ENCODE peak calls at places on chromosomes 4 and X, in six cellular contexts. B, E, Q, W, A and G are unnamed samples.

GRCh38 chrX:53433651-53434639 is at the start of gene HSD17B10:
- DNase-seq in B (peak; percentile 82), E (peak; percentile 91), Q (peak; percentile 97), W (peak; percentile 85), A (peak; percentile 72), G (peak; percentile 92)

GRCh38 chr4:21366312-21366711 is 582.3 kb downstream of the KCNIP4 start:
- DNase-seq in B (no peak), E (no peak), Q (no peak), W (no peak), A (no peak), G (no peak)

GRCh38 chr4:176780995-176781738 is 11.6 kb downstream of the VEGFC start:
- DNase-seq in B (no peak), E (no peak), Q (no peak), W (no peak), A (no peak), G (no peak)

GRCh38 chr4:19455850-19456602 is 795.7 kb upstream of the SLIT2 start:
- DNase-seq in B (no peak), E (no peak), Q (no peak), W (no peak), A (no peak), G (no peak)

GRCh38 chr4:28686618-28687017 is 1826.0 kb downstream of the STIM2 start:
- DNase-seq in B (no peak), E (peak; percentile 24), Q (peak; percentile 66), W (no peak), A (peak; percentile 27), G (peak; percentile 26)

GRCh38 chr4:108168213-108168671 is 490 bp downstream of the LEF1 start:
- DNase-seq in B (no peak), E (no peak), Q (no peak), W (no peak), A (no peak), G (no peak)

GRCh38 chr4:132504438-132504837 is 644.7 kb upstream of the PCDH10 start:
- DNase-seq in B (no peak), E (no peak), Q (no peak), W (no peak), A (no peak), G (no peak)

GRCh38 chr4:71630783-71631182 is 153.1 kb downstream of the GC start:
- DNase-seq in B (no peak), E (no peak), Q (no peak), W (no peak), A (no peak), G (no peak)

GRCh38 chr4:146342600-146343192 is 128.4 kb downstream of the REELD1 start:
- DNase-seq in B (peak; percentile 16), E (peak; percentile 42), Q (no peak), W (no peak), A (peak; percentile 39), G (no peak)

GRCh38 chr4:74097631-74098550 is 1.1 kb downstream of the CXCL2 start:
- DNase-seq in B (no peak), E (no peak), Q (no peak), W (no peak), A (no peak), G (no peak)

GRCh38 chr4:94995684-94996394 is 238.1 kb downstream of the BMPR1B start:
- DNase-seq in B (no peak), E (no peak), Q (no peak), W (no peak), A (no peak), G (no peak)

GRCh38 chr4:27791640-27792039 is 931.0 kb downstream of the STIM2 start:
- DNase-seq in B (no peak), E (no peak), Q (no peak), W (no peak), A (peak; percentile 91), G (no peak)

GRCh38 chr4:66052426-66052825 is 382.1 kb upstream of the EPHA5 start:
- DNase-seq in B (no peak), E (no peak), Q (no peak), W (no peak), A (no peak), G (no peak)

GRCh38 chr4:98745372-98745771 is 87.0 kb upstream of the TSPAN5 start:
- DNase-seq in B (no peak), E (peak; percentile 10), Q (no peak), W (no peak), A (peak; percentile 16), G (peak; percentile 31)

GRCh38 chr4:181509073-181509472 is 734.1 kb upstream of the TENM3 start:
- DNase-seq in B (no peak), E (no peak), Q (no peak), W (no peak), A (no peak), G (no peak)

GRCh38 chr4:93199492-93199891 is 629.1 kb upstream of the ATOH1 start:
- DNase-seq in B (no peak), E (peak; percentile 4), Q (no peak), W (no peak), A (peak; percentile 6), G (peak; percentile 3)

GRCh38 chrX:55919367-55920221 is 202.0 kb downstream of the RRAGB start:
- DNase-seq in B (no peak), E (peak; percentile 68), Q (peak; percentile 81), W (no peak), A (no peak), G (no peak)

GRCh38 chr4:42416017-42416416 is 18.7 kb downstream of the SHISA3 start:
- DNase-seq in B (no peak), E (peak; percentile 7), Q (no peak), W (no peak), A (no peak), G (no peak)

GRCh38 chr4:634599-634985 is 9.2 kb downstream of the PDE6B start:
- DNase-seq in B (no peak), E (no peak), Q (peak; percentile 52), W (no peak), A (no peak), G (no peak)

GRCh38 chr4:42786350-42787070 is 106.0 kb upstream of the GRXCR1 start:
- DNase-seq in B (no peak), E (no peak), Q (no peak), W (no peak), A (no peak), G (no peak)

GRCh38 chrX:99301990-99302389 is 1108.1 kb downstream of the PCDH19 start:
- DNase-seq in B (no peak), E (peak; percentile 7), Q (no peak), W (no peak), A (no peak), G (peak; percentile 9)

GRCh38 chrX:69309074-69309792 is 144.0 kb upstream of the PJA1 start:
- DNase-seq in B (no peak), E (no peak), Q (peak; percentile 58), W (no peak), A (no peak), G (no peak)

GRCh38 chr4:15434086-15434485 is 6.3 kb downstream of the C1QTNF7 start:
- DNase-seq in B (no peak), E (no peak), Q (no peak), W (no peak), A (no peak), G (no peak)

GRCh38 chr4:174222266-174222872 is 61.1 kb downstream of the FBXO8 start:
- DNase-seq in B (no peak), E (peak; percentile 47), Q (no peak), W (no peak), A (peak; percentile 29), G (no peak)

GRCh38 chr4:159267940-159268327 is 165.1 kb downstream of the RAPGEF2 start:
- DNase-seq in B (no peak), E (no peak), Q (no peak), W (no peak), A (no peak), G (no peak)

GRCh38 chrX:11445540-11445939 is 152.3 kb downstream of the AMELX start:
- DNase-seq in B (no peak), E (peak; percentile 22), Q (no peak), W (no peak), A (no peak), G (no peak)

GRCh38 chrX:100649550-100650356 is 5.8 kb downstream of the SRPX2 start:
- DNase-seq in B (no peak), E (no peak), Q (no peak), W (no peak), A (peak; percentile 83), G (no peak)
- H3K4me3 ChIP-seq in B (no peak overlapping the region), E (no peak overlapping the region), Q (no peak overlapping the region), W (no peak overlapping the region), A (peak overlapping the region; percentile 12), G (no peak overlapping the region)

DNA sequence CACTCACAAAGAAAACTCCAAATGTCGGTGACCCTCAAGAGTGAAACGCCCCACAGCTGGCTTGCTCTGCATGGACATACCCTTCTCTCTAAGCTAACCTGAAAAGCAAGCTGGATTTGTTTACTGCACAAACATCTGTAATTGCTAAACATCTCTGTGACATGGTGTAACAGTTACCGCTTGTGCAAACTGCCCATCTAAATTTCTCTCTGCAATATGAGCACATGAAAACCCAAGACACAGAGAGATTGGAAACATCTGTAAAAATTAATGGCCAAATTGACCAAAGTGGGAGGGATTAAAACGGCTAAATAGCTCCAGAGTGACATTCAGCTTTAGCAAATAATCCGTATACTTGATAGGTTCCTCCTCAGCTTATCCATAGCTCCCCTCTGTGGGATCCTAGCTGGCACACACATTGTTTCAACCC is 155.0 kb upstream of the MAP3K15 start:
- DNase-seq in B (no peak), E (no peak), Q (no peak), W (no peak), A (no peak), G (peak; percentile 7)
- H3K27ac ChIP-seq in B (no peak overlapping the region), E (no peak overlapping the region), Q (peak overlapping the region; percentile 35), W (no peak overlapping the region), A (peak overlapping the region; percentile 94), G (no peak overlapping the region)

GRCh38 chrX:9677098-9677739 is 88.4 kb downstream of the GPR143 start:
- DNase-seq in B (peak; percentile 17), E (no peak), Q (no peak), W (no peak), A (no peak), G (no peak)
- H3K4me3 ChIP-seq in B (no peak overlapping the region), E (no peak overlapping the region), Q (no peak overlapping the region), W (no peak overlapping the region), A (no peak overlapping the region), G (no peak overlapping the region)

GRCh38 chrX:130117166-130117565 is 6.9 kb upstream of the ELF4 start:
- DNase-seq in B (no peak), E (no peak), Q (no peak), W (no peak), A (no peak), G (no peak)

GRCh38 chrX:130120746-130121504 is 10.6 kb upstream of the ELF4 start:
- DNase-seq in B (peak; percentile 68), E (peak; percentile 56), Q (peak; percentile 93), W (peak; percentile 76), A (no peak), G (peak; percentile 71)

GRCh38 chrX:130118396-130118795 is 8.1 kb upstream of the ELF4 start:
- DNase-seq in B (no peak), E (no peak), Q (no peak), W (peak; percentile 74), A (peak; percentile 54), G (no peak)

GRCh38 chrX:130120321-130120731 is 10.0 kb upstream of the ELF4 start:
- DNase-seq in B (no peak), E (peak; percentile 16), Q (no peak), W (peak; percentile 44), A (no peak), G (peak; percentile 4)

GRCh38 chrX:130118941-130119640 is 8.8 kb upstream of the ELF4 start:
- DNase-seq in B (no peak), E (no peak), Q (no peak), W (peak; percentile 62), A (no peak), G (no peak)
- H3K27ac ChIP-seq in B (no peak overlapping the region), E (no peak overlapping the region), Q (peak overlapping the region; percentile 30), W (peak overlapping the region; percentile 49), A (peak overlapping the region; percentile 17), G (no peak overlapping the region)